ENCODE peak calls at places on chromosome 1, in eight cellular contexts. One of them, this sample, is unnamed.
A peak's percentile ranks its signal among the peaks of the same experiment; 100 is the strongest.

GRCh38 chr1:168483531-168483930 is 60.3 kb downstream of the XCL2 start:
- DNase-seq in esophagus muscularis mucosa: no peak
- DNase-seq in CD8-positive, alpha-beta T cell: no peak
- DNase-seq in IMR-90: peak; percentile 77
- DNase-seq in AG10803: peak; percentile 95
- DNase-seq in SK-N-SH: no peak
- DNase-seq in NB4: no peak
- DNase-seq in fibroblast of lung: peak; percentile 39
- DNase-seq in this sample: no peak

GRCh38 chr1:185464788-185465187 is 147.7 kb upstream of the IVNS1ABP start:
- DNase-seq in NB4: no peak
- DNase-seq in IMR-90: no peak
- DNase-seq in CD8-positive, alpha-beta T cell: no peak
- DNase-seq in SK-N-SH: no peak
- DNase-seq in esophagus muscularis mucosa: no peak
- DNase-seq in AG10803: no peak
- DNase-seq in fibroblast of lung: no peak
- DNase-seq in this sample: no peak

GRCh38 chr1:185016880-185017279 is 28.5 kb upstream of the RNF2 start:
- DNase-seq in esophagus muscularis mucosa: no peak
- DNase-seq in AG10803: peak; percentile 9
- DNase-seq in SK-N-SH: no peak
- DNase-seq in CD8-positive, alpha-beta T cell: no peak
- DNase-seq in NB4: peak; percentile 10
- DNase-seq in fibroblast of lung: no peak
- DNase-seq in IMR-90: peak; percentile 1
- DNase-seq in this sample: no peak

GRCh38 chr1:193310569-193310968 is 124.2 kb upstream of the B3GALT2 start:
- DNase-seq in SK-N-SH: no peak
- DNase-seq in fibroblast of lung: no peak
- DNase-seq in IMR-90: no peak
- DNase-seq in AG10803: no peak
- DNase-seq in CD8-positive, alpha-beta T cell: no peak
- DNase-seq in esophagus muscularis mucosa: no peak
- DNase-seq in NB4: no peak
- DNase-seq in this sample: no peak

GRCh38 chr1:41533016-41533730 is 48.7 kb upstream of the EDN2 start:
- DNase-seq in AG10803: no peak
- DNase-seq in fibroblast of lung: no peak
- DNase-seq in esophagus muscularis mucosa: no peak
- DNase-seq in IMR-90: no peak
- DNase-seq in SK-N-SH: no peak
- DNase-seq in NB4: no peak
- DNase-seq in CD8-positive, alpha-beta T cell: no peak
- DNase-seq in this sample: no peak

GRCh38 chr1:200869753-200870391 is 2.9 kb upstream of the GPR25 start:
- DNase-seq in AG10803: no peak
- DNase-seq in NB4: peak; percentile 79
- DNase-seq in IMR-90: no peak
- DNase-seq in SK-N-SH: no peak
- DNase-seq in fibroblast of lung: no peak
- DNase-seq in esophagus muscularis mucosa: peak; percentile 90
- DNase-seq in CD8-positive, alpha-beta T cell: no peak
- DNase-seq in this sample: no peak

GRCh38 chr1:226691257-226691656 is 47.8 kb downstream of the ITPKB start:
- DNase-seq in SK-N-SH: no peak
- DNase-seq in IMR-90: no peak
- DNase-seq in esophagus muscularis mucosa: no peak
- DNase-seq in CD8-positive, alpha-beta T cell: peak; percentile 56
- DNase-seq in AG10803: no peak
- DNase-seq in NB4: no peak
- DNase-seq in fibroblast of lung: no peak
- DNase-seq in this sample: no peak

GRCh38 chr1:50667272-50667671 is 244.0 kb upstream of the DMRTA2 start:
- DNase-seq in CD8-positive, alpha-beta T cell: no peak
- DNase-seq in AG10803: no peak
- DNase-seq in IMR-90: no peak
- DNase-seq in SK-N-SH: no peak
- DNase-seq in esophagus muscularis mucosa: no peak
- DNase-seq in fibroblast of lung: no peak
- DNase-seq in NB4: no peak
- DNase-seq in this sample: no peak

GRCh38 chr1:36166938-36167910 is 11.3 kb downstream of the MAP7D1 start:
- DNase-seq in NB4: no peak
- DNase-seq in IMR-90: peak; percentile 79
- DNase-seq in esophagus muscularis mucosa: no peak
- DNase-seq in CD8-positive, alpha-beta T cell: no peak
- DNase-seq in fibroblast of lung: peak; percentile 55
- DNase-seq in AG10803: peak; percentile 54
- DNase-seq in SK-N-SH: no peak
- DNase-seq in this sample: no peak

GRCh38 chr1:201982923-201983805 is 716 bp downstream of the RNPEP start:
- DNase-seq in IMR-90: peak; percentile 70
- DNase-seq in CD8-positive, alpha-beta T cell: peak; percentile 42
- DNase-seq in SK-N-SH: peak; percentile 82
- DNase-seq in esophagus muscularis mucosa: peak; percentile 95
- DNase-seq in AG10803: peak; percentile 78
- DNase-seq in NB4: peak; percentile 87
- DNase-seq in fibroblast of lung: peak; percentile 83
- DNase-seq in this sample: no peak

GRCh38 chr1:36539526-36539925 is 56.8 kb upstream of the CSF3R start:
- DNase-seq in esophagus muscularis mucosa: no peak
- DNase-seq in AG10803: no peak
- DNase-seq in fibroblast of lung: no peak
- DNase-seq in NB4: no peak
- DNase-seq in SK-N-SH: no peak
- DNase-seq in CD8-positive, alpha-beta T cell: no peak
- DNase-seq in IMR-90: no peak
- DNase-seq in this sample: no peak

GRCh38 chr1:50508040-50508586 is 84.9 kb upstream of the DMRTA2 start:
- DNase-seq in fibroblast of lung: no peak
- DNase-seq in AG10803: no peak
- DNase-seq in esophagus muscularis mucosa: no peak
- DNase-seq in SK-N-SH: no peak
- DNase-seq in IMR-90: no peak
- DNase-seq in CD8-positive, alpha-beta T cell: no peak
- DNase-seq in NB4: peak; percentile 4
- DNase-seq in this sample: no peak

GRCh38 chr1:42886800-42887199 is 40.4 kb downstream of the ZNF691 start:
- DNase-seq in SK-N-SH: peak; percentile 15
- DNase-seq in IMR-90: no peak
- DNase-seq in fibroblast of lung: peak; percentile 9
- DNase-seq in CD8-positive, alpha-beta T cell: no peak
- DNase-seq in AG10803: no peak
- DNase-seq in esophagus muscularis mucosa: no peak
- DNase-seq in NB4: no peak
- DNase-seq in this sample: no peak

GRCh38 chr1:3069491-3070303 is 694 bp downstream of the PRDM16 start:
- DNase-seq in NB4: peak; percentile 8
- DNase-seq in IMR-90: peak; percentile 19
- DNase-seq in AG10803: peak; percentile 47
- DNase-seq in fibroblast of lung: peak; percentile 75
- DNase-seq in CD8-positive, alpha-beta T cell: no peak
- DNase-seq in SK-N-SH: peak; percentile 65
- DNase-seq in esophagus muscularis mucosa: no peak
- DNase-seq in this sample: no peak

GRCh38 chr1:94898486-94899385 is 28.2 kb downstream of the CNN3 start:
- DNase-seq in esophagus muscularis mucosa: no peak
- DNase-seq in IMR-90: peak; percentile 70
- DNase-seq in SK-N-SH: no peak
- DNase-seq in CD8-positive, alpha-beta T cell: no peak
- DNase-seq in NB4: no peak
- DNase-seq in fibroblast of lung: peak; percentile 29
- DNase-seq in AG10803: peak; percentile 47
- DNase-seq in this sample: no peak

GRCh38 chr1:185960377-185961151 is 226.4 kb downstream of the HMCN1 start:
- DNase-seq in SK-N-SH: no peak
- DNase-seq in CD8-positive, alpha-beta T cell: no peak
- DNase-seq in NB4: no peak
- DNase-seq in AG10803: peak; percentile 95
- DNase-seq in esophagus muscularis mucosa: peak; percentile 92
- DNase-seq in fibroblast of lung: peak; percentile 35
- DNase-seq in IMR-90: peak; percentile 7
- DNase-seq in this sample: no peak

GRCh38 chr1:55081188-55081904 is 42.0 kb downstream of the PCSK9 start:
- DNase-seq in NB4: no peak
- DNase-seq in IMR-90: peak; percentile 84
- DNase-seq in esophagus muscularis mucosa: no peak
- DNase-seq in CD8-positive, alpha-beta T cell: no peak
- DNase-seq in AG10803: peak; percentile 70
- DNase-seq in SK-N-SH: no peak
- DNase-seq in fibroblast of lung: peak; percentile 59
- DNase-seq in this sample: no peak

GRCh38 chr1:80731241-80731894 is 1069.4 kb upstream of the ADGRL2 start:
- DNase-seq in AG10803: no peak
- DNase-seq in fibroblast of lung: peak; percentile 2
- DNase-seq in esophagus muscularis mucosa: no peak
- DNase-seq in NB4: no peak
- DNase-seq in CD8-positive, alpha-beta T cell: no peak
- DNase-seq in IMR-90: no peak
- DNase-seq in SK-N-SH: no peak
- DNase-seq in this sample: no peak

DNA sequence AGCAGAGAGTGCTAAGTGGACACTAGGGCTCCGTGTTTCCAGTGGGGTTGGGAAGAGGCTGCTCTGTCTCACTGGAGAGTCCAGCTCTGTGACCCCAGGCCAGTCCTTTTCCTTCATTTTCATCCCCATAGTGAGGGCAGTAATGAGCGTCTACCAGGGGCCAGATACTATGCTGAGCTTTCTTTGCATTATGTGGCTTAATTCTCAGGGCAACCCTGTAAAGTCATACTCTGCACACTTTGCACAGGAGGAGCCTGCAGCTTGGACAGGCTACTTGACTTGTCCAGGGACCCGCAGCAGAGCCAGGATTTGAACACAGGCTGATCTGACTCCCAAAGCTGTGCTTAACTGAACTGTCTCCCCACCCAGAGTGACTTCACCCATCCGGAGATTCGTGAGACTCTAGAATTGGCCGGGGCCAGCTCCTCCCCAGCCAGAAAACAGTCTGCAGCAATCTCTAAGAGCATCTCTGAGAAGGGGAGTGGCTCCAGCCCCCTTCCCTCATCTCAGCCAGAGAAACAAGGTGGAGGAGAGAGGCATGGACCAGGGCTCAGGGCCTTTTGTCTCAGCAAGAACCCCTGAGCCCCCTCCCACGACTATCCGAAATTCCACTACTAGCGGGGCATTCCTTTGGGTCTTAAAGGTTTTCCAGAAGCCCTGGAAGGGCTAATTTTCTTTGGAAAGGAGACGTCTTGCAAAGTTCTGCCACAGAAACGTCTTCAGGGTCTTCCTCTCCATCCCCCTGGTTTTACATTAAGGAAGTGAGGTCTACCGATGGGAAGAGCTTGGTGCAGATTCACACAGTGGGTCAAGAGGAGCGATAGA is 864 bp upstream of the FNDC5 start:
- DNase-seq in NB4: peak; percentile 36
- DNase-seq in AG10803: no peak
- DNase-seq in CD8-positive, alpha-beta T cell: no peak
- DNase-seq in fibroblast of lung: no peak
- DNase-seq in SK-N-SH: no peak
- DNase-seq in esophagus muscularis mucosa: no peak
- DNase-seq in IMR-90: no peak
- DNase-seq in this sample: no peak
- H3K4me3 ChIP-seq in NB4: no peak overlapping the region
- H3K4me3 ChIP-seq in AG10803: peak overlapping the region; percentile 48
- H3K4me3 ChIP-seq in CD8-positive, alpha-beta T cell: no peak overlapping the region
- H3K4me3 ChIP-seq in fibroblast of lung: no peak overlapping the region
- H3K4me3 ChIP-seq in SK-N-SH: peak overlapping the region; percentile 46
- H3K4me3 ChIP-seq in esophagus muscularis mucosa: peak overlapping the region; percentile 55
- H3K4me3 ChIP-seq in IMR-90: no peak overlapping the region
- H3K4me3 ChIP-seq in this sample: peak overlapping the region; percentile 75

DNA sequence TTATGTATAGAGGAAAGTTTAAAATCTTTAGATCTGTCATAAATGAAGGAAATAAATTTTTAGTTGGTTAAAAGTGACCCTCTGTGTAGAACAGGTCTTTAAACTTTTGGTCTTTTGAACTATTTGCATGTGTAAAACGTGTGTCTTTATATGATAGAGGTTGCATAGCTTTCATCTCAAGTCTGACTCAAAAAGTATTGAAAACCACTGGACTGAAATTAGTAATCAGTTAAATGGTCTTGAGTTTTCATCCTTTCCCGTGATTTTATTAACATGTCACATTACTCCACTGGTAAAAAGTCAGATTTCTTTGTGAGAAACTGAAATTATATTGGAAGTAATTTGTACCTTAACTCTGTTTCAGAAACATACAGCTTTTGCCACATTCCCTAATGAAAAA is 1.8 kb downstream of the RNPC3 start:
- DNase-seq in fibroblast of lung: no peak
- DNase-seq in IMR-90: no peak
- DNase-seq in CD8-positive, alpha-beta T cell: no peak
- DNase-seq in NB4: no peak
- DNase-seq in AG10803: no peak
- DNase-seq in esophagus muscularis mucosa: no peak
- DNase-seq in SK-N-SH: no peak
- DNase-seq in this sample: no peak
- H3K4me3 ChIP-seq in fibroblast of lung: no peak overlapping the region
- H3K4me3 ChIP-seq in IMR-90: no peak overlapping the region
- H3K4me3 ChIP-seq in CD8-positive, alpha-beta T cell: no peak overlapping the region
- H3K4me3 ChIP-seq in NB4: peak overlapping the region; percentile 81
- H3K4me3 ChIP-seq in AG10803: peak overlapping the region; percentile 84
- H3K4me3 ChIP-seq in esophagus muscularis mucosa: peak overlapping the region; percentile 67
- H3K4me3 ChIP-seq in SK-N-SH: peak overlapping the region; percentile 97
- H3K4me3 ChIP-seq in this sample: peak overlapping the region; percentile 96

DNA sequence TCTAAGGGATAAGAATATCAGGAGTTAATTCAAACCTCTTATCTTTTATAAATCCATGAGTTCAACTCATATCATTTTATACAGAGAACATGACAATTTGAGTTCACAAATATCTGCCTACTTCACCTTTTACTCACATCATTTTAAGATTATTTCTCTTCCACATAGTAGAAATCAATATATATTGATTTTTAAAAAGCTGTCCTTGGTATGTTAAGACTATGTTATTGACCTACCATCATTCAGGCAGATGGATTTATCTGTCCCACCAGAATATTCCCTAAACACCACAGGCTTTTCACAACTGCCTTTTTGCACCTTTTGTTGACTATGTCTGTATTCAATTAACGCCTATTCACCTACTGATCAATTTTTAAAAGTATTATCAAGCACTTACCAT is 13.5 kb downstream of the DRAM2 start:
- DNase-seq in fibroblast of lung: no peak
- DNase-seq in CD8-positive, alpha-beta T cell: no peak
- DNase-seq in SK-N-SH: no peak
- DNase-seq in IMR-90: no peak
- DNase-seq in NB4: no peak
- DNase-seq in esophagus muscularis mucosa: no peak
- DNase-seq in AG10803: no peak
- DNase-seq in this sample: no peak
- H3K4me3 ChIP-seq in fibroblast of lung: no peak overlapping the region
- H3K4me3 ChIP-seq in CD8-positive, alpha-beta T cell: no peak overlapping the region
- H3K4me3 ChIP-seq in SK-N-SH: no peak overlapping the region
- H3K4me3 ChIP-seq in IMR-90: no peak overlapping the region
- H3K4me3 ChIP-seq in NB4: no peak overlapping the region
- H3K4me3 ChIP-seq in esophagus muscularis mucosa: no peak overlapping the region
- H3K4me3 ChIP-seq in AG10803: no peak overlapping the region
- H3K4me3 ChIP-seq in this sample: no peak overlapping the region

DNA sequence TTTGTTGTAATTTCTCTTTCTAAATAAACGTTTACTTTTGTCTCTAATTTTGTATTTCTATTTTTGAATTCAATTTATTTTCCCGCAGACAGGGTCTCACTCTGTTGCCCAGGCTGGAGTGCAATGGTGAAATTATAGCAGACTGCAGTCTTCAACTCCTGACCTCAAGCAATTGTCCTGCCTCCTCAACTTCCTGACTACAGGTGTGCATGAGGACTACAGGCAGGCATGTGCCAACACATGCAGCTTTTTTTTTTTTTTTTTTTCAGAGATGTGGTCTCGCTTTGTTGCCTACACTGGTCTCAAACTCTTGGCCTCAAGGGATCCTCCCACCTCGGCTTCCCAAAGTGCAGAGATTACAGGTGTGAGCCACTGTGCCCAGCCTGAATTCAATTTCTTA is 36.7 kb upstream of the IL20 start:
- DNase-seq in IMR-90: no peak
- DNase-seq in CD8-positive, alpha-beta T cell: no peak
- DNase-seq in NB4: no peak
- DNase-seq in esophagus muscularis mucosa: peak; percentile 34
- DNase-seq in SK-N-SH: no peak
- DNase-seq in fibroblast of lung: no peak
- DNase-seq in AG10803: no peak
- DNase-seq in this sample: no peak
- H3K4me3 ChIP-seq in IMR-90: no peak overlapping the region
- H3K4me3 ChIP-seq in CD8-positive, alpha-beta T cell: no peak overlapping the region
- H3K4me3 ChIP-seq in NB4: no peak overlapping the region
- H3K4me3 ChIP-seq in esophagus muscularis mucosa: no peak overlapping the region
- H3K4me3 ChIP-seq in SK-N-SH: no peak overlapping the region
- H3K4me3 ChIP-seq in fibroblast of lung: no peak overlapping the region
- H3K4me3 ChIP-seq in AG10803: no peak overlapping the region
- H3K4me3 ChIP-seq in this sample: no peak overlapping the region

This sample was measured in thoracic aorta.